ENCODE peak calls at places on chromosome 6, in five cellular contexts. O, Z, A, F and C are unnamed samples.

GRCh38 chr6:32293695-32294094 is 69.8 kb upstream of the NOTCH4 start:
- DNase-seq in O (no peak), Z (no peak), A (no peak), F (no peak), C (no peak)

GRCh38 chr6:113644861-113645575 is 212.1 kb upstream of the MARCKS start:
- DNase-seq in O (peak; percentile 97), Z (no peak), A (no peak), F (peak; percentile 97), C (no peak)

GRCh38 chr6:49151461-49151860 is 311.6 kb downstream of the MMUT start:
- DNase-seq in O (no peak), Z (no peak), A (no peak), F (peak; percentile 31), C (no peak)

GRCh38 chr6:62466607-62467006 is 180.6 kb upstream of the KHDRBS2 start:
- DNase-seq in O (no peak), Z (no peak), A (no peak), F (no peak), C (no peak)

GRCh38 chr6:17703256-17703694 is 3.5 kb downstream of the NUP153 start:
- DNase-seq in O (peak; percentile 80), Z (no peak), A (no peak), F (peak; percentile 98), C (no peak)

GRCh38 chr6:10136636-10137035 is 278.2 kb downstream of the TFAP2A start:
- DNase-seq in O (peak; percentile 96), Z (no peak), A (no peak), F (no peak), C (no peak)

GRCh38 chr6:12296255-12296573 is 6.1 kb downstream of the EDN1 start:
- DNase-seq in O (peak; percentile 75), Z (no peak), A (no peak), F (peak; percentile 94), C (no peak)

GRCh38 chr6:121847806-121848522 is 412.5 kb downstream of the GJA1 start:
- DNase-seq in O (no peak), Z (no peak), A (no peak), F (no peak), C (no peak)

GRCh38 chr6:152948150-152948768 is 34.6 kb downstream of the FBXO5 start:
- DNase-seq in O (peak; percentile 26), Z (no peak), A (no peak), F (peak; percentile 73), C (no peak)

GRCh38 chr6:81515562-81516453 is 236.7 kb downstream of the TENT5A start:
- DNase-seq in O (no peak), Z (no peak), A (no peak), F (peak; percentile 82), C (no peak)

GRCh38 chr6:85449388-85449817 is 480 bp upstream of the NT5E start:
- DNase-seq in O (peak; percentile 80), Z (no peak), A (peak; percentile 30), F (peak; percentile 83), C (no peak)

GRCh38 chr6:134111062-134111677 is 58.7 kb upstream of the SLC2A12 start:
- DNase-seq in O (peak; percentile 52), Z (peak; percentile 45), A (no peak), F (peak; percentile 76), C (no peak)

GRCh38 chr6:147642458-147642857 is 134.0 kb downstream of the SAMD5 start:
- DNase-seq in O (peak; percentile 9), Z (no peak), A (no peak), F (no peak), C (no peak)

GRCh38 chr6:19180348-19181073 is 656.7 kb upstream of the ID4 start:
- DNase-seq in O (no peak), Z (peak; percentile 33), A (no peak), F (peak; percentile 51), C (no peak)

GRCh38 chr6:63527658-63528514 is 44.4 kb upstream of the LOC128125822 start:
- DNase-seq in O (peak; percentile 97), Z (peak; percentile 46), A (no peak), F (peak; percentile 98), C (no peak)

GRCh38 chr6:169319561-169319960 is 65.9 kb upstream of the THBS2 start:
- DNase-seq in O (no peak), Z (no peak), A (no peak), F (no peak), C (no peak)

GRCh38 chr6:169452117-169452868 is 198.6 kb upstream of the THBS2 start:
- DNase-seq in O (peak; percentile 78), Z (no peak), A (no peak), F (peak; percentile 94), C (no peak)

GRCh38 chr6:138727182-138727581 is 46.4 kb upstream of the CCDC28A start:
- DNase-seq in O (no peak), Z (no peak), A (no peak), F (no peak), C (no peak)

GRCh38 chr6:12545837-12546658 is 170.5 kb upstream of the PHACTR1 start:
- DNase-seq in O (peak; percentile 76), Z (no peak), A (no peak), F (peak; percentile 92), C (no peak)

GRCh38 chr6:10800810-10801209 is 37.5 kb downstream of the MAK start:
- DNase-seq in O (peak; percentile 40), Z (no peak), A (no peak), F (peak; percentile 4), C (no peak)

GRCh38 chr6:35209622-35210289 is 4.0 kb upstream of the SCUBE3 start:
- DNase-seq in O (no peak), Z (no peak), A (no peak), F (no peak), C (no peak)

GRCh38 chr6:97978855-97979271 is 695.8 kb upstream of the MMS22L start:
- DNase-seq in O (no peak), Z (no peak), A (no peak), F (no peak), C (no peak)

GRCh38 chr6:107460074-107460631 is 789 bp upstream of the PDSS2 start:
- DNase-seq in O (no peak), Z (no peak), A (no peak), F (peak; percentile 23), C (no peak)

GRCh38 chr6:107102414-107102805 is 12.9 kb downstream of the BEND3 start:
- DNase-seq in O (no peak), Z (no peak), A (no peak), F (no peak), C (no peak)

GRCh38 chr6:4030672-4031071 is 48.3 kb downstream of the FAM217A start:
- DNase-seq in O (no peak), Z (no peak), A (no peak), F (no peak), C (no peak)

GRCh38 chr6:22322103-22322882 is 25.5 kb upstream of the PRL start:
- DNase-seq in O (no peak), Z (no peak), A (no peak), F (no peak), C (no peak)

GRCh38 chr6:30963641-30964040 is 19.9 kb upstream of the MUC21 start:
- DNase-seq in O (no peak), Z (no peak), A (no peak), F (no peak), C (no peak)

GRCh38 chr6:29763491-29764289 is 40.5 kb downstream of the HLA-F start:
- DNase-seq in O (peak; percentile 95), Z (peak; percentile 25), A (no peak), F (peak; percentile 90), C (no peak)

GRCh38 chr6:162313922-162314660 is 413.5 kb downstream of the PRKN start:
- DNase-seq in O (no peak), Z (no peak), A (no peak), F (no peak), C (no peak)

GRCh38 chr6:54285595-54285994 is 22.6 kb upstream of the TINAG start:
- DNase-seq in O (no peak), Z (no peak), A (no peak), F (peak; percentile 26), C (no peak)

GRCh38 chr6:117545161-117545595 is 57.1 kb downstream of the GOPC start:
- DNase-seq in O (peak; percentile 83), Z (no peak), A (no peak), F (no peak), C (no peak)

GRCh38 chr6:156175971-156176421 is 601.2 kb upstream of the ARID1B start:
- DNase-seq in O (no peak), Z (no peak), A (no peak), F (no peak), C (no peak)
- TF ChIP-seq CTCF in O (no peak), Z (no peak), A (no peak), F (no peak), C (no peak)

GRCh38 chr6:33411632-33412005 is 805 bp downstream of the PHF1 start:
- DNase-seq in O (no peak), Z (no peak), A (no peak), F (no peak), C (no peak)

GRCh38 chr6:33412140-33413009 is 1.6 kb downstream of the PHF1 start:
- DNase-seq in O (no peak), Z (no peak), A (no peak), F (no peak), C (no peak)

GRCh38 chr6:33410050-33410710 is 634 bp upstream of the PHF1 start:
- DNase-seq in O (peak; percentile 99), Z (peak; percentile 97), A (peak; percentile 98), F (peak; percentile 96), C (peak; percentile 93)

GRCh38 chr6:33413200-33413599 is 2.4 kb downstream of the PHF1 start:
- DNase-seq in O (no peak), Z (no peak), A (no peak), F (no peak), C (no peak)

GRCh38 chr6:33410711-33411631 is at the start of gene PHF1:
- DNase-seq in O (no peak), Z (peak; percentile 54), A (peak; percentile 64), F (peak; percentile 85), C (peak; percentile 86)
- TF ChIP-seq CTCF in O (no peak), Z (no peak), A (no peak), F (no peak), C (no peak)

DNA sequence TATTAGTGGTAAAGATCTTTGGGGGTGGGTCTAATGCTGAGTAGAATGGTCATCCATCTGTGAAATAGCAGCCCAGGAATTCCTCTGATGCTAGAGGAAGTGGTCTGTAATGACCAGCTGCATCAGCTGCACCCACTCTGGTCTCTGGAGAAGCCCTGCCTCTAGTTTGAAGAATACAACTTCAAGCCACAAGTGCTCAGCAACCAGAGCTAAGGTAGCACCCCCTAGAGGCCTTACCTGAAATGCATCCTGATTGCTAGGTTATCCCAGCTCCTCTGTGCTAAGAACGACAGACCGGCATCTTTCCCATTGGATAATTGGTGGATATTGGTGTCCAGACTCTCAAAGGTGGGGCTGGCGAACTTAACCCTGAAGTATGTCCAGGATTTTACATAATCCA is 58.2 kb downstream of the DNAH8 start:
- DNase-seq in O (peak; percentile 41), Z (no peak), A (no peak), F (no peak), C (no peak)
- TF ChIP-seq CTCF in O (peak; percentile 88), Z (no peak), A (no peak), F (no peak), C (no peak)

GRCh38 chr6:137313928-137314855 is 95.0 kb upstream of the IFNGR1 start:
- DNase-seq in O (peak; percentile 30), Z (peak; percentile 66), A (peak; percentile 62), F (peak; percentile 86), C (peak; percentile 31)
- TF ChIP-seq CTCF in O (peak; percentile 83), Z (peak; percentile 88), A (peak; percentile 73), F (peak; percentile 83), C (peak; percentile 66)

DNA sequence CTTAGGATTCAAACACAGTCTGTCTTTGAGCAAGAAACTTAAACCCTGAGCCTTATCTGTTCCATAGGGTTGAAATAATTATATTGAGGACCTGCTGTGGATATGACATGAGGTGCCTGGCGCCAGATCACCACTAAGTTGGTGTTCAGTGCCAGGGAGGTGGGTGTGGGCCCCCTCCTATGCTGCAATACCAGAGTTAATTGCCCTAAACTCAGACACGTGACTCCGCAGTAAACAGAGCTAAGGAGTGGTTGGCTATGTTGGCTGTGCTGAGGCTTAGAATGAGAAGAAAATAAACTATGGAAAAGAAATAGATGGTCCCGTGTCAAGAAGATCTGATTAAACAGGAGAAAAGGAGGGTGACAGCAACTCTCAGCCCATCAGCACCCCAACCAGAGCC is 419.4 kb upstream of the JARID2 start:
- DNase-seq in O (no peak), Z (no peak), A (no peak), F (no peak), C (no peak)
- TF ChIP-seq CTCF in O (no peak), Z (no peak), A (no peak), F (no peak), C (no peak)